ENCODE peak calls at places on chromosomes 5 and 9, in six cellular contexts. Y is left ventricle myocardium inferior, T is fibroblast of the aortic adventitia, J is AG04450, V is fibroblast of pulmonary artery, K is kidney. A is an unnamed sample.

GRCh38 chr5:10452768-10453331 is 11.2 kb downstream of the ROPN1L start:
- DNase-seq in Y (no peak), T (peak; percentile 94), J (peak; percentile 74), V (peak; percentile 94), K (no peak), A (peak; percentile 47)

GRCh38 chr9:136741885-136742568 is 713 bp downstream of the LCN10 start:
- DNase-seq in Y (no peak), T (no peak), J (no peak), V (no peak), K (peak; percentile 75), A (no peak)

GRCh38 chr9:16074962-16075361 is 522.1 kb downstream of the CCDC171 start:
- DNase-seq in Y (no peak), T (peak; percentile 90), J (no peak), V (peak; percentile 85), K (no peak), A (no peak)

GRCh38 chr5:392431-392988 is 50.5 kb upstream of the EXOC3 start:
- DNase-seq in Y (no peak), T (no peak), J (no peak), V (peak; percentile 19), K (no peak), A (no peak)

GRCh38 chr9:104258289-104259045 is 164.4 kb downstream of the SMC2 start:
- DNase-seq in Y (no peak), T (peak; percentile 4), J (no peak), V (no peak), K (no peak), A (no peak)

GRCh38 chr5:151925396-151925750 is 722 bp upstream of the GLRA1 start:
- DNase-seq in Y (no peak), T (no peak), J (no peak), V (no peak), K (no peak), A (no peak)

GRCh38 chr9:134606951-134607733 is 34.5 kb upstream of the COL5A1 start:
- DNase-seq in Y (no peak), T (no peak), J (no peak), V (no peak), K (no peak), A (peak; percentile 30)

GRCh38 chr5:565782-566445 is 41.7 kb upstream of the SLC9A3 start:
- DNase-seq in Y (no peak), T (peak; percentile 22), J (no peak), V (peak; percentile 12), K (peak; percentile 62), A (no peak)

GRCh38 chr5:55593115-55593472 is 58.3 kb upstream of the PLPP1 start:
- DNase-seq in Y (no peak), T (no peak), J (no peak), V (no peak), K (no peak), A (no peak)

DNA sequence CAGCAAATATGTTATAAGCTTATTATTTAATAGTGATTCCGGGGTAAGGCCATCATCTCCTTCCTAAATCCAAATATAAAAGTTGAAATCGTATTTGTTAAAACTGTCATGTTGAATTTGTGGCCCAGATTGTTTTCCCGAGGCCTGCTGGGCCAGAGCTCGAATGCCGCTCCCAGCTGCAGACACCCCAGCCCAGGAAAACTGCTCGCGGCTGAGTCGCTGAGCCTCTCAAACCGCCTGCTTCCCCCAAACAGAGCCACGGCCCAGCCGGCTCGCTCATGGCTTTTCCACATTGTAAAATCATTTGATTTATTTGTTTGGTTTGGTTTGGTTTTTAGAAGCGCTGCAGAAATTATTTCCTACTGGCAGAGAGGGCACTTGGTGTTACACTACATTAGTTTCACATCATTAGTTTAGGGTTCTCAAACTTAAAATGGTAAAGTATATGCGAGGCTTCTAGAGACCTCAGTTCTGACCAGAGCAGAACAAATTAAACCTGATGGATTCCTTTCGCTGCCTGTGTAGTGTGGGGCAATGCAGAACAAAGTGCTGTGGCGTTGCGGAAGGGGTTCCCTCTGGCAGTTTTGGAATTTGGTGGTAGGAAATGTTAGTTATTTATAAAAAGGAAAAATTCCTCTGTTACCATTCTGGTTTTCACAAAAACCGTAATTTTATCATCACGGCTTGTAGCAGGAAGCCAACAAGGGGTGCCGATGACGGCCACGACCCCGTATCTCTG is 156.5 kb upstream of the PITX1 start:
- DNase-seq in Y (no peak), T (no peak), J (no peak), V (no peak), K (no peak), A (no peak)
- H3K4me3 ChIP-seq in Y (peak overlapping the region; percentile 61), T (no peak overlapping the region), J (no peak overlapping the region), V (no peak overlapping the region), K (peak overlapping the region; percentile 38), A (no peak overlapping the region)

GRCh38 chr9:97575673-97576048 is 57.5 kb downstream of the TSTD2 start:
- DNase-seq in Y (no peak), T (no peak), J (no peak), V (no peak), K (no peak), A (no peak)
- H3K4me3 ChIP-seq in Y (peak overlapping the region; percentile 23), T (no peak overlapping the region), J (no peak overlapping the region), V (no peak overlapping the region), K (no peak overlapping the region), A (no peak overlapping the region)

GRCh38 chr5:8633259-8633658 is 764.3 kb downstream of the MTRR start:
- DNase-seq in Y (no peak), T (peak; percentile 22), J (no peak), V (no peak), K (no peak), A (no peak)
- H3K4me3 ChIP-seq in Y (no peak overlapping the region), T (no peak overlapping the region), J (no peak overlapping the region), V (no peak overlapping the region), K (no peak overlapping the region), A (no peak overlapping the region)

GRCh38 chr9:127769985-127770904 is 8.2 kb downstream of the SH2D3C start:
- DNase-seq in Y (no peak), T (no peak), J (no peak), V (no peak), K (no peak), A (no peak)
- H3K4me3 ChIP-seq in Y (peak overlapping the region; percentile 74), T (no peak overlapping the region), J (no peak overlapping the region), V (peak overlapping the region; percentile 67), K (peak overlapping the region; percentile 71), A (peak overlapping the region; percentile 46)

GRCh38 chr5:172002310-172002709 is 4.1 kb downstream of the FBXW11 start:
- DNase-seq in Y (no peak), T (peak; percentile 25), J (no peak), V (peak; percentile 34), K (no peak), A (no peak)

GRCh38 chr5:171999100-171999499 is 7.3 kb downstream of the FBXW11 start:
- DNase-seq in Y (no peak), T (no peak), J (no peak), V (no peak), K (no peak), A (no peak)

GRCh38 chr5:172002840-172003512 is 3.5 kb downstream of the FBXW11 start:
- DNase-seq in Y (no peak), T (no peak), J (no peak), V (no peak), K (no peak), A (no peak)

GRCh38 chr5:171997011-171997410 is 9.4 kb downstream of the FBXW11 start:
- DNase-seq in Y (no peak), T (no peak), J (no peak), V (no peak), K (no peak), A (no peak)

GRCh38 chr5:171999877-172000276 is 6.6 kb downstream of the FBXW11 start:
- DNase-seq in Y (no peak), T (no peak), J (no peak), V (no peak), K (no peak), A (no peak)
- H3K4me3 ChIP-seq in Y (no peak overlapping the region), T (no peak overlapping the region), J (no peak overlapping the region), V (no peak overlapping the region), K (no peak overlapping the region), A (no peak overlapping the region)

GRCh38 chr9:133476941-133477340 is 2.0 kb downstream of the SLC2A6 start:
- DNase-seq in Y (no peak), T (no peak), J (no peak), V (no peak), K (peak; percentile 78), A (no peak)
- H3K4me3 ChIP-seq in Y (no peak overlapping the region), T (no peak overlapping the region), J (no peak overlapping the region), V (no peak overlapping the region), K (no peak overlapping the region), A (no peak overlapping the region)

DNA sequence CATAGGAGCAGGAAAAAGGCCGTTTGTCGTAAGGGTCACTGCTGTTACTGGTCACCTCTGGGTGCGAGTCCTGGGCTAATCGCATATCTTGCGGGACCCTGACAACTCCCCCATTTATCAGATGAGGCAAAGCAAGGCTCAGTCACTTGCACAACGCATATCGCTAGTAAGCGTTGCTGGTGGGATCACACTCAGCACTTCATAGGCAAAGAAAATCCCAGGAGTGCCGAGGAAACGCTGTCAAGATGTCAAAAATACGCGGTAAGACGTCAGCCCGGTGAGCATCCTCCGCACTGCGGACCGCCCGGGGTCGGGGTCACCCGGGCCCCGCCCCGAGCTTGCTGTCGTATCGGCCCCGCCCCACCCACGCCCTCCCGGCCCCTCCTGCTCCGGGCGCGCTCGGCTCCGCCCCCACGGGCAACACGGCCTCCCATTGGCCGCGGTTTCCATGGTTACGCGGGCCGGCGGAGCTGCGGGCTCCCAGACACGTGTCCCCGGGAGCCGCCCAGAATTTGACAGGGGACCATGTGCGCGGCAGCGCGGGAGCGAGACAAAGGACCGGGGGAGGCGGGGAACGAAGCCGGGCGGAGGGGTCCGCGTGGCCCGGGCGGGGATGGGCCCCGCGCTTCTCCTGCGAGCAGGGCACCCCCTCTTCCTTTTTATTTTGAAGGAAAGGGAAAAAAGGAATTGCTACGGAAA is 80.2 kb upstream of the IER5L start:
- DNase-seq in Y (peak; percentile 92), T (peak; percentile 79), J (peak; percentile 61), V (peak; percentile 90), K (peak; percentile 98), A (peak; percentile 81)
- H3K4me3 ChIP-seq in Y (peak overlapping the region; percentile 54), T (peak overlapping the region; percentile 46), J (peak overlapping the region; percentile 48), V (peak overlapping the region; percentile 39), K (peak overlapping the region; percentile 25), A (no peak overlapping the region)

GRCh38 chr5:66788556-66788955 is 192.4 kb downstream of the MAST4 start:
- DNase-seq in Y (no peak), T (no peak), J (no peak), V (no peak), K (no peak), A (no peak)
- H3K4me3 ChIP-seq in Y (no peak overlapping the region), T (no peak overlapping the region), J (no peak overlapping the region), V (no peak overlapping the region), K (no peak overlapping the region), A (no peak overlapping the region)

GRCh38 chr5:177482359-177482795 is 8.9 kb upstream of the DBN1 start:
- DNase-seq in Y (no peak), T (peak; percentile 20), J (no peak), V (no peak), K (peak; percentile 73), A (no peak)
- H3K4me3 ChIP-seq in Y (no peak overlapping the region), T (no peak overlapping the region), J (no peak overlapping the region), V (no peak overlapping the region), K (no peak overlapping the region), A (no peak overlapping the region)

DNA sequence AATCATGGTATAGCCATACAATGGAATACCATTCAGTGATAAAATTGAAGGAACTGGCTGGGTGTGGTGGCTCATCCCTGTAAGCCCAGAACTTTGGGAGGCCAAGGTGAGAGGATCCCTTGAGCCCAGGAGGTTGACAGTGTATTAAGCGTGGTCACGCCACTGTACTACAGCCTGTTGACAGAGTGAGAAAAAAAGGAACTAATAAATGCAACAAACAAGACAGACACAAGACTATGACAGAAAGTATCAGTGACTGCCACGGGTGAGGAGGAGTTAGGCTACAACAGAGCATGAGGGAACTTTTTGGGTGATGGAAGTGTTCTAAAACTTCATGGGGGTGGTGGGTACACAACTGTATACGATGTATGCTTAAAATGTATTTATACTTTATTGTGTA is 2.2 kb downstream of the FNIP1 start:
- DNase-seq in Y (no peak), T (no peak), J (no peak), V (no peak), K (no peak), A (no peak)
- H3K4me3 ChIP-seq in Y (peak overlapping the region; percentile 95), T (peak overlapping the region; percentile 76), J (peak overlapping the region; percentile 8), V (peak overlapping the region; percentile 82), K (peak overlapping the region; percentile 93), A (no peak overlapping the region)